ENCODE peak calls at places on chromosomes 16 and 17, in six cellular contexts. X is NCI-H1105; A is T-helper 17 cell; T is activated CD4-positive, alpha-beta T cell treated with anti-CD3 and anti-CD28 coated beads, Interleukin-2, amount 50 U/mL, for 48 hours; M is psoas muscle; H is SHP77. Q is an unnamed sample.

GRCh38 chr16:55370762-55371482 is 46.9 kb downstream of the IRX6 start:
- DNase-seq in T (peak), X (peak), M (peak), A (no peak), H (no peak), Q (no peak)

GRCh38 chr16:23941963-23942564 is 106.3 kb downstream of the PRKCB start:
- DNase-seq in H (no peak), M (no peak), A (no peak), X (no peak), T (no peak), Q (no peak)

GRCh38 chr17:42027961-42028790 is 8.3 kb downstream of the NKIRAS2 start:
- DNase-seq in X (no peak), M (no peak), T (no peak), A (no peak), H (no peak), Q (no peak)

GRCh38 chr17:41962768-41963434 is 3.7 kb upstream of the CNP start:
- DNase-seq in M (peak), X (peak), A (peak), H (peak), T (peak), Q (no peak)

GRCh38 chr17:9116861-9117568 is 95.7 kb downstream of the NTN1 start:
- DNase-seq in X (no peak), M (no peak), A (no peak), T (no peak), H (no peak), Q (no peak)

GRCh38 chr16:51326131-51326856 is 175.2 kb upstream of the SALL1 start:
- DNase-seq in M (no peak), T (no peak), X (no peak), A (no peak), H (no peak), Q (no peak)

GRCh38 chr17:30232015-30232821 is 3.3 kb downstream of the SLC6A4 start:
- DNase-seq in X (no peak), A (no peak), T (no peak), M (no peak), H (no peak), Q (no peak)

GRCh38 chr17:44223574-44224046 is 4.1 kb upstream of the UBTF start:
- DNase-seq in A (no peak), H (no peak), X (no peak), M (peak), T (no peak), Q (no peak)

GRCh38 chr17:28371245-28372202 is at the start of gene SARM1:
- DNase-seq in T (peak), X (peak), A (peak), H (peak), M (peak), Q (no peak)

GRCh38 chr17:32528825-32529224 is 42.0 kb downstream of the CDK5R1 start:
- DNase-seq in H (no peak), X (no peak), A (no peak), M (no peak), T (no peak), Q (no peak)

GRCh38 chr16:85220125-85220839 is 108.0 kb upstream of the CIBAR2 start:
- DNase-seq in X (peak), A (no peak), M (peak), H (peak), T (no peak), Q (no peak)

GRCh38 chr17:36979585-36979941 is 30.8 kb downstream of the AATF start:
- DNase-seq in T (no peak), M (no peak), X (no peak), H (no peak), A (no peak), Q (no peak)

GRCh38 chr17:39244600-39245570 is 19.1 kb upstream of the STAC2 start:
- DNase-seq in X (peak), H (peak), M (peak), A (peak), T (peak), Q (peak)

GRCh38 chr16:30941600-30942420 is 7.1 kb upstream of the ORAI3 start:
- DNase-seq in X (peak), M (peak), T (peak), A (peak), H (peak), Q (peak)

GRCh38 chr16:80580109-80580832 is 39.5 kb downstream of the DYNLRB2 start:
- DNase-seq in X (no peak), A (no peak), M (no peak), H (no peak), T (peak), Q (no peak)

GRCh38 chr17:4134756-4135155 is 8.1 kb downstream of the ZZEF1 start:
- DNase-seq in M (no peak), T (no peak), A (no peak), H (no peak), X (no peak), Q (no peak)

GRCh38 chr17:36507266-36507665 is 20.8 kb downstream of the ZNHIT3 start:
- DNase-seq in X (no peak), M (no peak), A (no peak), T (no peak), H (no peak), Q (no peak)

GRCh38 chr16:1780677-1781072 is 1.7 kb downstream of the SPSB3 start:
- DNase-seq in X (no peak), H (no peak), M (peak), T (no peak), A (no peak), Q (no peak)

GRCh38 chr16:1413684-1414531 is 596 bp downstream of the UNKL start:
- DNase-seq in X (peak), T (peak), A (peak), H (peak), M (peak), Q (peak)

GRCh38 chr17:74274703-74275340 is 788 bp downstream of the DNAI2 start:
- DNase-seq in H (no peak), T (no peak), X (peak), A (no peak), M (no peak), Q (no peak)

GRCh38 chr16:84209989-84210388 is 19.0 kb downstream of the ADAD2 start:
- DNase-seq in M (no peak), X (no peak), H (no peak), T (no peak), A (no peak), Q (no peak)